ENCODE peak calls at places on chromosomes 11 and 22, in six cellular contexts. One of them, this sample, is unnamed.

GRCh38 chr11:121127809-121128208 is 26.8 kb downstream of the TECTA start:
- DNase-seq in smooth muscle cell of the brain vasculature: no peak
- DNase-seq in stimulated activated CD4-positive, alpha-beta T cell treated with anti-CD3 and anti-CD28 coated beads, Interleukin-4, amount 100 ng/mL, for 24 hours: no peak
- DNase-seq in activated CD4-positive, CD25-positive, alpha-beta regulatory T cell: no peak
- DNase-seq in transverse colon: no peak
- DNase-seq in aorta: no peak
- DNase-seq in this sample: no peak

GRCh38 chr11:118792642-118793124 is 1.7 kb upstream of the DDX6 start:
- DNase-seq in smooth muscle cell of the brain vasculature: peak
- DNase-seq in stimulated activated CD4-positive, alpha-beta T cell treated with anti-CD3 and anti-CD28 coated beads, Interleukin-4, amount 100 ng/mL, for 24 hours: peak
- DNase-seq in activated CD4-positive, CD25-positive, alpha-beta regulatory T cell: peak
- DNase-seq in transverse colon: peak
- DNase-seq in aorta: peak
- DNase-seq in this sample: peak

GRCh38 chr11:116215471-116216113 is 557.2 kb downstream of the BUD13 start:
- DNase-seq in smooth muscle cell of the brain vasculature: no peak
- DNase-seq in stimulated activated CD4-positive, alpha-beta T cell treated with anti-CD3 and anti-CD28 coated beads, Interleukin-4, amount 100 ng/mL, for 24 hours: no peak
- DNase-seq in activated CD4-positive, CD25-positive, alpha-beta regulatory T cell: no peak
- DNase-seq in transverse colon: no peak
- DNase-seq in aorta: no peak
- DNase-seq in this sample: no peak

GRCh38 chr11:68806931-68807844 is 34.5 kb downstream of the CPT1A start:
- DNase-seq in smooth muscle cell of the brain vasculature: peak
- DNase-seq in stimulated activated CD4-positive, alpha-beta T cell treated with anti-CD3 and anti-CD28 coated beads, Interleukin-4, amount 100 ng/mL, for 24 hours: no peak
- DNase-seq in activated CD4-positive, CD25-positive, alpha-beta regulatory T cell: no peak
- DNase-seq in transverse colon: no peak
- DNase-seq in aorta: no peak
- DNase-seq in this sample: no peak

GRCh38 chr22:30234786-30235470 is 11.6 kb downstream of the LIF start:
- DNase-seq in smooth muscle cell of the brain vasculature: no peak
- DNase-seq in stimulated activated CD4-positive, alpha-beta T cell treated with anti-CD3 and anti-CD28 coated beads, Interleukin-4, amount 100 ng/mL, for 24 hours: no peak
- DNase-seq in activated CD4-positive, CD25-positive, alpha-beta regulatory T cell: no peak
- DNase-seq in transverse colon: no peak
- DNase-seq in aorta: no peak
- DNase-seq in this sample: no peak

GRCh38 chr11:1161410-1162152 is 3.8 kb downstream of the MUC5AC start:
- DNase-seq in smooth muscle cell of the brain vasculature: no peak
- DNase-seq in stimulated activated CD4-positive, alpha-beta T cell treated with anti-CD3 and anti-CD28 coated beads, Interleukin-4, amount 100 ng/mL, for 24 hours: no peak
- DNase-seq in activated CD4-positive, CD25-positive, alpha-beta regulatory T cell: no peak
- DNase-seq in transverse colon: peak
- DNase-seq in aorta: no peak
- DNase-seq in this sample: no peak

GRCh38 chr11:117239295-117239694 is 6.8 kb downstream of the RNF214 start:
- DNase-seq in smooth muscle cell of the brain vasculature: peak
- DNase-seq in stimulated activated CD4-positive, alpha-beta T cell treated with anti-CD3 and anti-CD28 coated beads, Interleukin-4, amount 100 ng/mL, for 24 hours: no peak
- DNase-seq in activated CD4-positive, CD25-positive, alpha-beta regulatory T cell: no peak
- DNase-seq in transverse colon: no peak
- DNase-seq in aorta: no peak
- DNase-seq in this sample: no peak

GRCh38 chr11:18106688-18107087 is 806 bp upstream of the SAAL1 start:
- DNase-seq in smooth muscle cell of the brain vasculature: no peak
- DNase-seq in stimulated activated CD4-positive, alpha-beta T cell treated with anti-CD3 and anti-CD28 coated beads, Interleukin-4, amount 100 ng/mL, for 24 hours: no peak
- DNase-seq in activated CD4-positive, CD25-positive, alpha-beta regulatory T cell: no peak
- DNase-seq in transverse colon: no peak
- DNase-seq in aorta: no peak
- DNase-seq in this sample: no peak

GRCh38 chr22:39264344-39265116 is 19.7 kb upstream of the PDGFB start:
- DNase-seq in smooth muscle cell of the brain vasculature: no peak
- DNase-seq in stimulated activated CD4-positive, alpha-beta T cell treated with anti-CD3 and anti-CD28 coated beads, Interleukin-4, amount 100 ng/mL, for 24 hours: no peak
- DNase-seq in activated CD4-positive, CD25-positive, alpha-beta regulatory T cell: no peak
- DNase-seq in transverse colon: peak
- DNase-seq in aorta: peak
- DNase-seq in this sample: no peak

This sample was measured in SK-N-MC.